ENCODE peak calls at places on chromosomes 11 and 22, in ten cellular contexts. M is body of pancreas, J is mammary epithelial cell, W is GM23338, P is psoas muscle, E is K562, U is SK-N-SH, B is Peyer's patch, O is ascending aorta, L is lower lobe of right lung. T is an unnamed sample.

GRCh38 chr11:8192016-8192895 is 23.4 kb upstream of the RIC3 start:
- DNase-seq in M (peak), J (peak), W (peak), P (peak), E (peak), U (peak), B (peak), O (no peak), L (peak), T (no peak)

GRCh38 chr22:40218723-40219294 is 41.1 kb downstream of the TNRC6B start:
- DNase-seq in M (no peak), J (no peak), W (no peak), P (no peak), E (no peak), U (no peak), B (no peak), O (no peak), L (no peak), T (no peak)

GRCh38 chr11:45715398-45715797 is 50.0 kb upstream of the CHST1 start:
- DNase-seq in M (no peak), J (no peak), W (no peak), P (no peak), E (no peak), U (no peak), B (no peak), O (no peak), L (no peak), T (no peak)

GRCh38 chr22:40241200-40241763 is 63.6 kb downstream of the TNRC6B start:
- DNase-seq in M (no peak), J (no peak), W (no peak), P (no peak), E (no peak), U (no peak), B (no peak), O (no peak), L (no peak), T (no peak)

GRCh38 chr11:32366671-32367070 is 68.7 kb downstream of the WT1 start:
- DNase-seq in M (no peak), J (no peak), W (no peak), P (no peak), E (no peak), U (no peak), B (no peak), O (no peak), L (no peak), T (no peak)

GRCh38 chr11:17781221-17781620 is 46.6 kb downstream of the KCNC1 start:
- DNase-seq in M (no peak), J (peak), W (no peak), P (no peak), E (no peak), U (no peak), B (no peak), O (no peak), L (no peak), T (no peak)

GRCh38 chr22:26169312-26170111 is at the start of gene SEZ6L:
- DNase-seq in M (peak), J (no peak), W (peak), P (peak), E (peak), U (peak), B (no peak), O (no peak), L (peak), T (no peak)

GRCh38 chr11:8248786-8249185 is 14.9 kb downstream of the LMO1 start:
- DNase-seq in M (peak), J (no peak), W (no peak), P (peak), E (no peak), U (no peak), B (no peak), O (no peak), L (peak), T (no peak)

GRCh38 chr11:23991140-23991539 is 505.7 kb upstream of the LUZP2 start:
- DNase-seq in M (no peak), J (no peak), W (no peak), P (no peak), E (no peak), U (no peak), B (no peak), O (no peak), L (no peak), T (no peak)

GRCh38 chr22:17903564-17904295 is 120.6 kb downstream of the MICAL3 start:
- DNase-seq in M (peak), J (no peak), W (peak), P (no peak), E (no peak), U (peak), B (no peak), O (no peak), L (no peak), T (no peak)

GRCh38 chr11:119356349-119357031 is 10.0 kb upstream of the MFRP start:
- DNase-seq in M (no peak), J (no peak), W (peak), P (peak), E (peak), U (peak), B (peak), O (no peak), L (peak), T (no peak)

GRCh38 chr11:18761741-18762140 is 29.9 kb downstream of the PTPN5 start:
- DNase-seq in M (no peak), J (no peak), W (no peak), P (no peak), E (no peak), U (no peak), B (no peak), O (no peak), L (no peak), T (no peak)

GRCh38 chr11:518463-519202 is 11.6 kb upstream of the RNH1 start:
- DNase-seq in M (peak), J (peak), W (peak), P (peak), E (peak), U (peak), B (peak), O (peak), L (peak), T (peak)

GRCh38 chr11:70034740-70035365 is 43.3 kb upstream of the ANO1 start:
- DNase-seq in M (no peak), J (no peak), W (no peak), P (no peak), E (no peak), U (no peak), B (no peak), O (no peak), L (no peak), T (no peak)

GRCh38 chr11:89436071-89436470 is 55.1 kb downstream of the NOX4 start:
- DNase-seq in M (no peak), J (peak), W (no peak), P (peak), E (no peak), U (no peak), B (no peak), O (no peak), L (no peak), T (no peak)

GRCh38 chr11:108486828-108487227 is 11.4 kb downstream of the POGLUT3 start:
- DNase-seq in M (no peak), J (no peak), W (no peak), P (no peak), E (no peak), U (no peak), B (no peak), O (no peak), L (no peak), T (no peak)

GRCh38 chr11:116862951-116863350 is 25.5 kb upstream of the APOA1 start:
- DNase-seq in M (no peak), J (no peak), W (no peak), P (no peak), E (no peak), U (no peak), B (no peak), O (no peak), L (no peak), T (no peak)

GRCh38 chr22:19352217-19352616 is 60.7 kb upstream of the CLTCL1 start:
- DNase-seq in M (no peak), J (no peak), W (no peak), P (no peak), E (no peak), U (no peak), B (no peak), O (no peak), L (no peak), T (no peak)

GRCh38 chr11:120815260-120816100 is 208.4 kb upstream of the TBCEL start:
- DNase-seq in M (no peak), J (no peak), W (peak), P (no peak), E (no peak), U (no peak), B (no peak), O (no peak), L (no peak), T (no peak)

GRCh38 chr11:113014262-113014661 is 53.0 kb downstream of the NCAM1 start:
- DNase-seq in M (peak), J (no peak), W (no peak), P (no peak), E (no peak), U (peak), B (no peak), O (no peak), L (no peak), T (no peak)

GRCh38 chr11:26187639-26188038 is 144.3 kb upstream of the ANO3 start:
- DNase-seq in M (peak), J (peak), W (no peak), P (no peak), E (no peak), U (no peak), B (no peak), O (no peak), L (no peak), T (peak)

GRCh38 chr11:134313379-134313778 is 18.4 kb upstream of the GLB1L2 start:
- DNase-seq in M (no peak), J (no peak), W (no peak), P (no peak), E (no peak), U (no peak), B (no peak), O (no peak), L (no peak), T (no peak)

GRCh38 chr11:113531575-113532451 is 56.6 kb upstream of the DRD2 start:
- DNase-seq in M (no peak), J (no peak), W (no peak), P (no peak), E (no peak), U (no peak), B (no peak), O (no peak), L (no peak), T (no peak)

GRCh38 chr11:1470681-1471611 is 15.6 kb downstream of the MOB2 start:
- DNase-seq in M (peak), J (no peak), W (no peak), P (peak), E (no peak), U (no peak), B (no peak), O (no peak), L (peak), T (no peak)

GRCh38 chr11:59182457-59183151 is 10.7 kb downstream of the DTX4 start:
- DNase-seq in M (no peak), J (peak), W (peak), P (no peak), E (peak), U (no peak), B (peak), O (no peak), L (no peak), T (no peak)

GRCh38 chr11:121592708-121593107 is 139.9 kb upstream of the SORL1-AS1 start:
- DNase-seq in M (no peak), J (no peak), W (no peak), P (no peak), E (no peak), U (no peak), B (no peak), O (no peak), L (no peak), T (no peak)

GRCh38 chr22:38824587-38824986 is 19.2 kb downstream of the NPTXR start:
- DNase-seq in M (peak), J (peak), W (peak), P (no peak), E (peak), U (no peak), B (no peak), O (no peak), L (peak), T (no peak)
- TF ChIP-seq CTCF in M (peak), J (peak), W (peak), P (no peak), E (peak), U (peak), B (no peak), O (no peak), L (peak), T (no peak)

GRCh38 chr11:128207861-128208321 is 379.5 kb downstream of the ETS1 start:
- DNase-seq in M (no peak), J (peak), W (no peak), P (no peak), E (no peak), U (no peak), B (no peak), O (no peak), L (no peak), T (no peak)
- H3K27ac ChIP-seq in M (peak), J (peak), W (no peak), P (no peak), E (no peak), U (peak), B (no peak), O (peak), L (no peak), T (peak)

GRCh38 chr11:61610905-61611304 is 30.0 kb upstream of the SYT7 start:
- DNase-seq in M (peak), J (no peak), W (no peak), P (no peak), E (no peak), U (no peak), B (no peak), O (no peak), L (no peak), T (no peak)
- H3K4me3 ChIP-seq in M (no peak), J (no peak), W (no peak), P (no peak), E (no peak), U (no peak), B (no peak), O (no peak), L (no peak), T (no peak)

GRCh38 chr22:50548046-50548912 is 2.6 kb downstream of the KLHDC7B start:
- DNase-seq in M (no peak), J (no peak), W (no peak), P (peak), E (no peak), U (peak), B (peak), O (no peak), L (peak), T (no peak)
- TF ChIP-seq CTCF in M (no peak), J (no peak), W (no peak), P (no peak), E (no peak), U (no peak), B (peak), O (no peak), L (no peak), T (no peak)

GRCh38 chr11:65559951-65560537 is 1.9 kb upstream of the LTBP3 start:
- DNase-seq in M (peak), J (peak), W (no peak), P (no peak), E (no peak), U (no peak), B (no peak), O (no peak), L (no peak), T (peak)
- H3K27ac ChIP-seq in M (peak), J (peak), W (no peak), P (peak), E (no peak), U (peak), B (peak), O (peak), L (peak), T (peak)

DNA sequence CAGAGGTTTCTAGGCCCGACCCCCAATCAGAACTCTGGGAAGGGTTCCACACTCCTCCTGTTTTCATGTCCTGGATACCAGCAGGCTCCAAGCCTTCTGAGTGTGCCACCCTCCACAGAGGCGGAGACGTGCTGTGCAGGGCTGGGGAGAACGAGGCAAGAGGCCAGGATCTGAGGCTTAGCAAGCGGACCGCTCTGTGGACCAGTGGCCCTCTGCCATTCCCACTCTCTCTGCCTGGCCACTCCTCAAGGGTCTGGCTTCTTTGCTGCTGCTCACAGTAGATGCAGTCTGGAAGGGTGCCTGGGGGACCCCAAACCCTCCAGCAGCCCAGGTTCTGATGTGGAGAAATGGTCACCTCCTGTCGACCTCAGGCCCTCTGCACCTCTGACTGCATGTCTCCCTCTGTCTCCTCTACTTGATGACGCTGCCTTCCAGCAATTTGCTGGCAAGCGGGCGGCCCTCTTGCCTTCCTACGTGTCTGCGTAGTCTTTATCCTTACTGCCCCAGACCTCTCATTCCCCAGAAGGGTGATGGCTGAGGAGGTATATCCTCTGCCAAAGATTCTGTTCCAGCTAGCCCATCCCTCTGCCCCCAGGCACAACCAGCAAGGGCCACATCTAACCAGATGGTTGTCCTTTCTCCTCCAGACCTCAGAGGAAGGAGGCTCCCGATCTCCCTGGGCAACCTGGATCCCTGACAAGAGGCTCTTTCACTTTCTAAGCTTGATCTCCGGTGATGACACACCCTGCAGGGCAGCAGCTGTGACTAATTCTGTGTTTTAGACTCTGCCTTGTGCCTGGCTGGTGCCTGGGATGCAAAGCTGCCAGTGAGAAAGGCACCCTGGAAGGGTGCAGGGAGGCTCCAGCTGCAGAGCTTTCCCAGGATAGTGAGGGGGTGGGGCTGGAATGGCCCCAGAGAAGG is 87.3 kb downstream of the NAT10 start:
- DNase-seq in M (peak), J (peak), W (no peak), P (peak), E (no peak), U (peak), B (no peak), O (peak), L (no peak), T (peak)
- H3K4me3 ChIP-seq in M (no peak), J (peak), W (no peak), P (no peak), E (no peak), U (peak), B (no peak), O (peak), L (no peak), T (no peak)

T was measured in RWPE2.